ENCODE peak calls at places on chromosomes 3 and 15, in four cellular contexts. R, O, S and H are unnamed samples.

GRCh38 chr3:6018456-6018855 is 830.9 kb downstream of the EDEM1 start:
- DNase-seq in R (no peak), O (no peak), S (no peak), H (no peak)

GRCh38 chr15:85354432-85354831 is 26.0 kb upstream of the AKAP13 start:
- DNase-seq in R (no peak), O (peak), S (no peak), H (no peak)

GRCh38 chr3:168040624-168041208 is 55.0 kb downstream of the GOLIM4 start:
- DNase-seq in R (peak), O (peak), S (peak), H (no peak)

GRCh38 chr3:4680881-4681300 is 187.7 kb downstream of the ITPR1 start:
- DNase-seq in R (no peak), O (no peak), S (no peak), H (no peak)

GRCh38 chr15:82986442-82986780 is 401 bp downstream of the RAMAC start:
- DNase-seq in R (no peak), O (peak), S (no peak), H (peak)

GRCh38 chr15:98812711-98813441 is 164.5 kb downstream of the IGF1R start:
- DNase-seq in R (no peak), O (no peak), S (peak), H (no peak)

GRCh38 chr3:7934362-7934761 is 567.3 kb upstream of the LMCD1 start:
- DNase-seq in R (no peak), O (no peak), S (no peak), H (no peak)

GRCh38 chr3:28050895-28051294 is 190.5 kb upstream of the CMC1 start:
- DNase-seq in R (peak), O (peak), S (no peak), H (no peak)

GRCh38 chr15:65619636-65620290 is 2.0 kb upstream of the SLC24A1 start:
- DNase-seq in R (no peak), O (no peak), S (no peak), H (no peak)

GRCh38 chr15:22903961-22904534 is 65.6 kb downstream of the NIPA2 start:
- DNase-seq in R (no peak), O (no peak), S (no peak), H (no peak)

GRCh38 chr15:79140846-79141570 is 50.4 kb upstream of the RASGRF1 start:
- DNase-seq in R (no peak), O (no peak), S (no peak), H (no peak)

GRCh38 chr3:115470254-115470653 is 153.1 kb upstream of the GAP43 start:
- DNase-seq in R (no peak), O (no peak), S (no peak), H (no peak)

GRCh38 chr3:194548346-194549321 is 61.8 kb upstream of the ATP13A3 start:
- DNase-seq in R (no peak), O (no peak), S (no peak), H (no peak)

GRCh38 chr15:84079885-84080777 is 155.4 kb upstream of the GOLGA6L4 start:
- DNase-seq in R (no peak), O (no peak), S (peak), H (peak)

GRCh38 chr3:169822540-169822939 is 9.8 kb upstream of the LRRC34 start:
- DNase-seq in R (no peak), O (no peak), S (no peak), H (no peak)

GRCh38 chr3:169822983-169823382 is 10.3 kb upstream of the LRRC34 start:
- DNase-seq in R (no peak), O (no peak), S (no peak), H (no peak)

GRCh38 chr3:169818330-169818729 is 5.6 kb upstream of the LRRC34 start:
- DNase-seq in R (no peak), O (no peak), S (no peak), H (no peak)

GRCh38 chr3:169825316-169825715 is 12.6 kb upstream of the LRRC34 start:
- DNase-seq in R (no peak), O (no peak), S (no peak), H (no peak)

GRCh38 chr3:169822091-169822490 is 9.4 kb upstream of the LRRC34 start:
- DNase-seq in R (no peak), O (no peak), S (no peak), H (no peak)
- TF ChIP-seq CTCF in R (no peak), O (no peak), S (no peak), H (no peak)

GRCh38 chr15:52569244-52569585 is 385 bp upstream of the ARPP19 start:
- DNase-seq in R (no peak), O (no peak), S (no peak), H (no peak)
- TF ChIP-seq CTCF in R (no peak), O (no peak), S (no peak), H (no peak)

GRCh38 chr3:50354186-50354764 is 3.6 kb downstream of the CYB561D2 start:
- DNase-seq in R (no peak), O (no peak), S (no peak), H (no peak)

GRCh38 chr3:50358355-50358926 is 880 bp downstream of the TMEM115 start:
- DNase-seq in R (no peak), O (no peak), S (no peak), H (no peak)

GRCh38 chr3:50354850-50355249 is 4.2 kb downstream of the CYB561D2 start:
- DNase-seq in R (no peak), O (no peak), S (no peak), H (no peak)

GRCh38 chr3:50356553-50356952 is 2.8 kb downstream of the TMEM115 start:
- DNase-seq in R (no peak), O (no peak), S (no peak), H (no peak)

DNA sequence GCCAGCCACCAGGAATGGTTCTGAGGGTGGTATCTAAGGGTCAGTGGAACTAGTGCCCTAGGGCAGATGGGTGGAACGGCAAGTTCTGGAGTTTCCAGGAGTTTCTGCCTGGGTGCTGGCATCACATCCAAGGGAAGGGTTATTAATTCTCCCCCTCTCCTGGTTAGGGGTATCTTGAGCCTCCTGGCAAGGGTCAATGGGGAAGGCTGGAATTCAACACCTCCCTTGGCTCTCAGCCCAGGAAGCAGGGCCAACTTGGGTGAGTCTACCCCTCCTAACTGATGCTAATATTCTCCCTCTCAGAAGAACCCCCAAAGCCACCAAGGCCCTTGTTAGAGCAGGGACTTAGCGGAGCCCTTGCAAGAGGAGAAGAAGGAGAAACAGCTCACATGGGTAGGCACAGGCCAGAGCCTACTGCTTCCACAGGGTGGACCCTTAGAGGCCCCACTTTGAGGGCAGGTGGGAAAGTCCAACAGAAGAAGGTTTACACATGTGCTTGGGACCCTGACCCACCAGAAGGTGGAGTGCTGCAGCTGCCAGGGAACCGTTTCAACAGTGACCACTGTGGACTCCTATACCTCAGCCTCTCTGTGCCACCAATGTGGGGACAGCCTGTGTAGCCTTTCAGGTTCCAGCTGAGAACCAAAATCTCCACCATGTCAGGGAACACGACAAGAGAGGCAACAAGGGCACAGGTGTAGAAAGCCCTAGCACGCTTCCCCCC is 3.3 kb downstream of the TMEM115 start:
- DNase-seq in R (no peak), O (no peak), S (no peak), H (no peak)
- TF ChIP-seq CTCF in R (no peak), O (no peak), S (no peak), H (no peak)

GRCh38 chr3:111895079-111895478 is 36.0 kb downstream of the PHLDB2 start:
- DNase-seq in R (peak), O (peak), S (no peak), H (peak)
- TF ChIP-seq CTCF in R (peak), O (peak), S (no peak), H (no peak)

GRCh38 chr15:76183906-76184639 is 124.3 kb downstream of the TMEM266 start:
- DNase-seq in R (no peak), O (no peak), S (no peak), H (no peak)

GRCh38 chr15:76184640-76185020 is 124.8 kb downstream of the TMEM266 start:
- DNase-seq in R (no peak), O (no peak), S (no peak), H (no peak)

GRCh38 chr15:76187151-76187550 is 124.1 kb downstream of the ETFA start:
- DNase-seq in R (no peak), O (no peak), S (no peak), H (no peak)

GRCh38 chr15:76189106-76189505 is 122.2 kb downstream of the ETFA start:
- DNase-seq in R (no peak), O (no peak), S (no peak), H (no peak)

DNA sequence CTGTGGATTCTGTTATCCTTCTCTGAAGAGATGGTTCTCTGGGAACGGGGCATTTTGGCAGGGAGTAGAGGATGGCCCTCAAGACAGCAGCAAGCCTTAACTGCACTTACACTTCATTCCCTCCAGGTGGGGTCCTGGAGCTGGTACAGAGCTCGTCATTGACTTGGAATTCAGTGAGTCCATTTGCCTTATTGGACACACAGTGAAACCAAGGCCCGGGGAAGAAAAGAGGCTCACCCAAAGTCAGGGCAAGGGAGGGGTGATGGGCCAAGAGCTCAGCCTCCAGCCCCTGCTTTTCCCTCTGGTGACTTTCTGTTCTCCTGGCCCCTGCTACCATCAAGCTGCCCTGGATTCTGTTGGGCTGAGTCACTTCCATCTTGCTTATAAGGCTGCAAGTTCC is 125.6 kb downstream of the ETFA start:
- DNase-seq in R (peak), O (peak), S (peak), H (peak)
- TF ChIP-seq CTCF in R (no peak), O (peak), S (peak), H (peak)

GRCh38 chr3:10665611-10666010 is 150.4 kb upstream of the SLC6A11 start:
- DNase-seq in R (no peak), O (no peak), S (no peak), H (no peak)
- TF ChIP-seq CTCF in R (no peak), O (no peak), S (no peak), H (no peak)